ENCODE peak calls at places on chromosome 18, in four cellular contexts. M, P, E and Z are unnamed samples. For H3K4me1, the result is how much of the 10 kb centered on the place peaks cover.

GRCh38 chr18:54392621-54393023 is 34.9 kb downstream of the C18orf54 start:
- DNase-seq in M (peak), P (no peak), E (no peak), Z (no peak)

GRCh38 chr18:37398248-37398920 is 167.2 kb downstream of the CELF4 start:
- DNase-seq in M (no peak), P (no peak), E (no peak), Z (no peak)

GRCh38 chr18:79438581-79438980 is 42.9 kb downstream of the NFATC1 start:
- DNase-seq in M (no peak), P (no peak), E (no peak), Z (no peak)

GRCh38 chr18:478679-479078 is 21.8 kb downstream of the COLEC12 start:
- DNase-seq in M (no peak), P (no peak), E (no peak), Z (no peak)

GRCh38 chr18:11849845-11850747 is 1.1 kb upstream of the CHMP1B start:
- DNase-seq in M (peak), P (peak), E (peak), Z (peak)

GRCh38 chr18:33596178-33596854 is 18.3 kb downstream of the ASXL3 start:
- DNase-seq in M (peak), P (no peak), E (no peak), Z (no peak)

GRCh38 chr18:79406708-79407107 is 11.0 kb downstream of the NFATC1 start:
- DNase-seq in M (no peak), P (no peak), E (no peak), Z (no peak)

GRCh38 chr18:42635378-42636048 is 480.0 kb downstream of the RIT2 start:
- DNase-seq in M (peak), P (no peak), E (no peak), Z (peak)

GRCh38 chr18:45802814-45803492 is 22.5 kb upstream of the SIGLEC15 start:
- DNase-seq in M (peak), P (no peak), E (no peak), Z (no peak)

GRCh38 chr18:59870623-59871130 is 29.1 kb upstream of the PMAIP1 start:
- DNase-seq in M (no peak), P (no peak), E (no peak), Z (no peak)

GRCh38 chr18:62852851-62853250 is 137.5 kb downstream of the PHLPP1 start:
- DNase-seq in M (no peak), P (no peak), E (no peak), Z (no peak)

GRCh38 chr18:55124078-55124477 is 164.8 kb upstream of the CCDC68 start:
- DNase-seq in M (no peak), P (no peak), E (no peak), Z (no peak)

GRCh38 chr18:332007-332406 is 64.2 kb upstream of the THOC1 start:
- DNase-seq in M (peak), P (peak), E (peak), Z (peak)

GRCh38 chr18:75083131-75083530 is 125.8 kb downstream of the PTGR3 start:
- DNase-seq in M (no peak), P (no peak), E (peak), Z (no peak)

GRCh38 chr18:26206488-26206887 is 19.8 kb upstream of the TAF4B start:
- DNase-seq in M (no peak), P (no peak), E (no peak), Z (peak)

GRCh38 chr18:79136742-79137141 is 67.5 kb downstream of the ATP9B start:
- DNase-seq in M (no peak), P (no peak), E (no peak), Z (no peak)

GRCh38 chr18:13266208-13267100 is 47.9 kb downstream of the LDLRAD4 start:
- DNase-seq in M (no peak), P (no peak), E (peak), Z (no peak)

GRCh38 chr18:28176933-28177827 is at the start of gene CDH2:
- DNase-seq in M (peak), P (no peak), E (peak), Z (peak)

GRCh38 chr18:12038082-12038660 is 55.5 kb upstream of the ANKRD62 start:
- DNase-seq in M (no peak), P (peak), E (peak), Z (no peak)

GRCh38 chr18:45828917-45829811 is 3.7 kb downstream of the SIGLEC15 start:
- DNase-seq in M (no peak), P (no peak), E (no peak), Z (no peak)

GRCh38 chr18:61348230-61348629 is 15.0 kb downstream of the CDH20 start:
- DNase-seq in M (no peak), P (no peak), E (no peak), Z (no peak)

GRCh38 chr18:60538891-60539290 is 166.3 kb upstream of the MC4R start:
- DNase-seq in M (no peak), P (no peak), E (no peak), Z (no peak)

GRCh38 chr18:55477537-55478300 is 110.3 kb downstream of the TCF4 start:
- DNase-seq in M (peak), P (no peak), E (peak), Z (peak)

GRCh38 chr18:30465131-30465530 is 577.4 kb downstream of the DSC3 start:
- DNase-seq in M (no peak), P (no peak), E (no peak), Z (no peak)

GRCh38 chr18:48003426-48004349 is 73.2 kb upstream of the SMAD2 start:
- DNase-seq in M (peak), P (peak), E (peak), Z (no peak)

GRCh38 chr18:27564066-27564465 is 379.0 kb upstream of the CHST9 start:
- DNase-seq in M (no peak), P (no peak), E (no peak), Z (no peak)

GRCh38 chr18:36424741-36425142 is 127.2 kb downstream of the FHOD3 start:
- DNase-seq in M (no peak), P (no peak), E (no peak), Z (no peak)

GRCh38 chr18:46704816-46705215 is 47.8 kb upstream of the LOXHD1 start:
- DNase-seq in M (no peak), P (no peak), E (no peak), Z (no peak)

GRCh38 chr18:13216092-13216582 is 2.4 kb upstream of the LDLRAD4 start:
- DNase-seq in M (peak), P (peak), E (peak), Z (peak)

GRCh38 chr18:77346446-77346845 is 96.8 kb downstream of the GALR1 start:
- DNase-seq in M (no peak), P (no peak), E (no peak), Z (no peak)

GRCh38 chr18:54229660-54230059 is 5.2 kb upstream of the MBD2 start:
- DNase-seq in M (no peak), P (no peak), E (no peak), Z (no peak)

GRCh38 chr18:53698907-53699306 is 525.6 kb downstream of the MBD2 start:
- DNase-seq in M (no peak), P (peak), E (peak), Z (no peak)

GRCh38 chr18:26056291-26056690 is 34.1 kb downstream of the SS18 start:
- DNase-seq in M (no peak), P (no peak), E (no peak), Z (no peak)

GRCh38 chr18:79630266-79631095 is 49.1 kb upstream of the CTDP1 start:
- DNase-seq in M (no peak), P (no peak), E (peak), Z (no peak)

GRCh38 chr18:3248062-3248669 is 565 bp downstream of the MYL12A start:
- DNase-seq in M (peak), P (peak), E (peak), Z (peak)

GRCh38 chr18:3246636-3247242 is 862 bp upstream of the MYL12A start:
- DNase-seq in M (no peak), P (peak), E (peak), Z (peak)

GRCh38 chr18:3245853-3246635 is 1.6 kb upstream of the MYL12A start:
- DNase-seq in M (peak), P (peak), E (peak), Z (peak)

GRCh38 chr18:3248670-3249359 is 1.2 kb downstream of the MYL12A start:
- DNase-seq in M (peak), P (peak), E (no peak), Z (peak)

GRCh38 chr18:3247243-3248061 is at the start of gene MYL12A:
- DNase-seq in M (peak), P (peak), E (peak), Z (peak)
- TF ChIP-seq POLR2A in M (peak), P (peak), E (peak), Z (peak)

DNA sequence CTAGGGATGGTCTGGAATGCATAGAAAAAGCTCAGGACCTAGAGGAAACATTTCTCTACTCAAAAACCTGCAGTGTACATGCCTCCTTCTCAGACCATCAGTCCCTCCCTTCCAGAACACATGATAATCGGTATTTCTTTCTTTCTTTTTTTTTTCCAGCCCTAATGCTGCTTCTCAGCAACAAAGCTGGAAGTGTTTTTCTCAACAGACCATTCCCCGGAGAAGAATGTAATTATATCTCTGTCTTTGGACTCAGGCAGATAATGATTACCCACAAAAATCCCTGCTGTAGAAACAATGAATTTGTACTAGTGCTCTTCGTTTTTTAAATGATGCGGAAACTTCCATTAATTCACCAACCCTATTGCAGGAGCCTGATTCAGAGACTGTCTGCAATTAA is 44.1 kb upstream of the NDUFV2 start:
- DNase-seq in M (no peak), P (no peak), E (no peak), Z (no peak)
- TF ChIP-seq CTCF in M (no peak), P (no peak), E (no peak), Z (no peak)

DNA sequence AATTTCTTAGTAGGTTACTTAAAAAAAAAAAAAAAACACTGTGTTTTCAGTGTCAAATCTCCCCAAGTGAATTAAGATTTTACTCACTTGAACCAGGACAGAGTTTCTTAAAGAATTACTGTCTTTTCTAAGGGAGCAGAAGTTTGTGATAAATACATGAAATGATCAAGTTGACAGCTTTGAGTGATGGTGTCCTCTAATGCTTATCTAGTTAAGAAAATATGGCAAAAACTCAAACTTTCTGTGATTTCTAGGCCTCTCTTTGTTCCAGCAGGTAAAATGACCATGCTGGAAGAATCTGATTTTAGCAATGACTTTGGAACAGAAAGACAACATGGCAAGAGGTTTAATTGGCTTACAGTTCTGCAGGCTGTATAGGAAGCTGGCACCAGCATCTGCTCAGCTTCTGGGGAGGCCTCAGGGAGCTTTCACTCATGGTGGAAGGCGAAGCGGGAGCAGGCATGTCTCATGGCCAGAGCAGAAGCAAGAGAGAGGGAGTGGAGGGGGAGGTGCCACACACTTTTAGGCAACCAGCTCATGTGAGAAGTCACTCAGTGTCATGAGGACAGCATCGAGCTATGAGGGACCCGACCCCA is 6.6 kb downstream of the MAPRE2 start:
- DNase-seq in M (no peak), P (no peak), E (no peak), Z (no peak)
- H3K4me1 ChIP-seq in M (half or more), P (under half), E (half or more), Z (under half)

GRCh38 chr18:67380867-67381266 is 135.7 kb downstream of the DSEL start:
- DNase-seq in M (no peak), P (no peak), E (no peak), Z (no peak)
- TF ChIP-seq POLR2A in M (no peak), P (no peak), E (no peak), Z (no peak)

DNA sequence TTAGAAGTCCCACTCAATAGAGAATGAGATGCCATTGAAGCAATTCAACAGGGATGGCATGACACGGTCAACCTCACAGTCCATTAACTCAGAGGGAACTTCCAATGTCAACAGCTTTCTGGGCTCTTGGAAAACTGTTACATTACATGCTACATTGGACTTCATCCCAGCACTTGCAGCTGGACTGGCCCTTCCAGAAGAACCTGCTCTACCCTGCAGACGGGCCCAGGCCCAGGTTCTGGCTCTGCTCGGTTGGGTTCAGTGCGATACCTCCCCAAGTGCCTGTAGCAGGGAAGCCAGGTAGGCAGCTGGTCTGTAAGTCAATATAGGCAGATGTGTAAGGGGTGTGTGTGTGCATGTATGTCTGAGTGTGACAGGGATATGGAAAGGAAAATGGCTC is 12.9 kb downstream of the LAMA1 start:
- DNase-seq in M (no peak), P (no peak), E (no peak), Z (peak)
- TF ChIP-seq CTCF in M (no peak), P (no peak), E (no peak), Z (no peak)

GRCh38 chr18:23247896-23248295 is 112.6 kb downstream of the CABLES1 start:
- DNase-seq in M (no peak), P (no peak), E (no peak), Z (no peak)
- H3K4me1 ChIP-seq in M (under half), P (under half), E (under half), Z (under half)